ENCODE peak calls at places on chromosomes 7 and 10, in nine cellular contexts. One of them, this sample, is unnamed.

GRCh38 chr10:128540806-128541739 is 414.9 kb upstream of the MKI67 start:
- DNase-seq in GM19239: no peak
- DNase-seq in activated CD4-positive, CD25-positive, alpha-beta regulatory T cell: no peak
- DNase-seq in stimulated activated CD4-positive, alpha-beta T cell treated with anti-CD3 and anti-CD28 coated beads, Interleukin-4, amount 100 ng/mL, for 24 hours: no peak
- DNase-seq in amniotic epithelial cell: no peak
- DNase-seq in T1000: no peak
- DNase-seq in NCI-H2081: no peak
- DNase-seq in keratinocyte: no peak
- DNase-seq in astrocyte of the spinal cord: no peak
- DNase-seq in this sample: no peak

GRCh38 chr7:102146989-102147388 is 139.7 kb upstream of the SH2B2 start:
- DNase-seq in T1000: no peak
- DNase-seq in amniotic epithelial cell: peak; percentile 61
- DNase-seq in activated CD4-positive, CD25-positive, alpha-beta regulatory T cell: no peak
- DNase-seq in stimulated activated CD4-positive, alpha-beta T cell treated with anti-CD3 and anti-CD28 coated beads, Interleukin-4, amount 100 ng/mL, for 24 hours: no peak
- DNase-seq in NCI-H2081: no peak
- DNase-seq in GM19239: no peak
- DNase-seq in astrocyte of the spinal cord: no peak
- DNase-seq in keratinocyte: no peak
- DNase-seq in this sample: no peak

GRCh38 chr10:60962946-60963345 is 19.0 kb upstream of the RHOBTB1 start:
- DNase-seq in T1000: no peak
- DNase-seq in GM19239: no peak
- DNase-seq in amniotic epithelial cell: peak; percentile 77
- DNase-seq in activated CD4-positive, CD25-positive, alpha-beta regulatory T cell: no peak
- DNase-seq in keratinocyte: no peak
- DNase-seq in astrocyte of the spinal cord: peak; percentile 67
- DNase-seq in stimulated activated CD4-positive, alpha-beta T cell treated with anti-CD3 and anti-CD28 coated beads, Interleukin-4, amount 100 ng/mL, for 24 hours: no peak
- DNase-seq in NCI-H2081: no peak
- DNase-seq in this sample: no peak

GRCh38 chr7:73870041-73870492 is 9.1 kb downstream of the TMEM270 start:
- DNase-seq in NCI-H2081: no peak
- DNase-seq in astrocyte of the spinal cord: no peak
- DNase-seq in stimulated activated CD4-positive, alpha-beta T cell treated with anti-CD3 and anti-CD28 coated beads, Interleukin-4, amount 100 ng/mL, for 24 hours: no peak
- DNase-seq in keratinocyte: no peak
- DNase-seq in GM19239: no peak
- DNase-seq in T1000: no peak
- DNase-seq in amniotic epithelial cell: no peak
- DNase-seq in activated CD4-positive, CD25-positive, alpha-beta regulatory T cell: no peak
- DNase-seq in this sample: no peak

GRCh38 chr10:1464866-1465265 is 272.5 kb downstream of the ADARB2 start:
- DNase-seq in T1000: no peak
- DNase-seq in keratinocyte: no peak
- DNase-seq in amniotic epithelial cell: no peak
- DNase-seq in astrocyte of the spinal cord: no peak
- DNase-seq in stimulated activated CD4-positive, alpha-beta T cell treated with anti-CD3 and anti-CD28 coated beads, Interleukin-4, amount 100 ng/mL, for 24 hours: no peak
- DNase-seq in NCI-H2081: no peak
- DNase-seq in activated CD4-positive, CD25-positive, alpha-beta regulatory T cell: no peak
- DNase-seq in GM19239: no peak
- DNase-seq in this sample: no peak

GRCh38 chr10:1553951-1554350 is 183.4 kb downstream of the ADARB2 start:
- DNase-seq in GM19239: no peak
- DNase-seq in NCI-H2081: no peak
- DNase-seq in keratinocyte: no peak
- DNase-seq in astrocyte of the spinal cord: no peak
- DNase-seq in stimulated activated CD4-positive, alpha-beta T cell treated with anti-CD3 and anti-CD28 coated beads, Interleukin-4, amount 100 ng/mL, for 24 hours: no peak
- DNase-seq in activated CD4-positive, CD25-positive, alpha-beta regulatory T cell: no peak
- DNase-seq in T1000: no peak
- DNase-seq in amniotic epithelial cell: no peak
- DNase-seq in this sample: no peak

GRCh38 chr7:726854-727103 is 280 bp downstream of the DNAAF5 start:
- DNase-seq in astrocyte of the spinal cord: no peak
- DNase-seq in T1000: no peak
- DNase-seq in NCI-H2081: no peak
- DNase-seq in stimulated activated CD4-positive, alpha-beta T cell treated with anti-CD3 and anti-CD28 coated beads, Interleukin-4, amount 100 ng/mL, for 24 hours: no peak
- DNase-seq in activated CD4-positive, CD25-positive, alpha-beta regulatory T cell: no peak
- DNase-seq in amniotic epithelial cell: no peak
- DNase-seq in GM19239: no peak
- DNase-seq in keratinocyte: no peak
- DNase-seq in this sample: no peak

GRCh38 chr7:85341121-85341520 is 154.3 kb upstream of the SEMA3D start:
- DNase-seq in astrocyte of the spinal cord: no peak
- DNase-seq in NCI-H2081: no peak
- DNase-seq in keratinocyte: no peak
- DNase-seq in activated CD4-positive, CD25-positive, alpha-beta regulatory T cell: no peak
- DNase-seq in amniotic epithelial cell: no peak
- DNase-seq in stimulated activated CD4-positive, alpha-beta T cell treated with anti-CD3 and anti-CD28 coated beads, Interleukin-4, amount 100 ng/mL, for 24 hours: no peak
- DNase-seq in T1000: no peak
- DNase-seq in GM19239: no peak
- DNase-seq in this sample: no peak

GRCh38 chr7:18526368-18526878 is 30.9 kb downstream of the HDAC9 start:
- DNase-seq in NCI-H2081: no peak
- DNase-seq in amniotic epithelial cell: no peak
- DNase-seq in astrocyte of the spinal cord: no peak
- DNase-seq in activated CD4-positive, CD25-positive, alpha-beta regulatory T cell: no peak
- DNase-seq in GM19239: no peak
- DNase-seq in keratinocyte: no peak
- DNase-seq in T1000: no peak
- DNase-seq in stimulated activated CD4-positive, alpha-beta T cell treated with anti-CD3 and anti-CD28 coated beads, Interleukin-4, amount 100 ng/mL, for 24 hours: no peak
- DNase-seq in this sample: no peak

GRCh38 chr10:121860810-121861209 is 67.0 kb downstream of the ATE1 start:
- DNase-seq in NCI-H2081: no peak
- DNase-seq in stimulated activated CD4-positive, alpha-beta T cell treated with anti-CD3 and anti-CD28 coated beads, Interleukin-4, amount 100 ng/mL, for 24 hours: no peak
- DNase-seq in keratinocyte: no peak
- DNase-seq in activated CD4-positive, CD25-positive, alpha-beta regulatory T cell: no peak
- DNase-seq in T1000: no peak
- DNase-seq in amniotic epithelial cell: no peak
- DNase-seq in GM19239: no peak
- DNase-seq in astrocyte of the spinal cord: no peak
- DNase-seq in this sample: no peak

GRCh38 chr10:6382081-6382480 is 179.3 kb downstream of the PFKFB3 start:
- DNase-seq in astrocyte of the spinal cord: peak; percentile 68
- DNase-seq in keratinocyte: no peak
- DNase-seq in activated CD4-positive, CD25-positive, alpha-beta regulatory T cell: no peak
- DNase-seq in stimulated activated CD4-positive, alpha-beta T cell treated with anti-CD3 and anti-CD28 coated beads, Interleukin-4, amount 100 ng/mL, for 24 hours: peak; percentile 48
- DNase-seq in amniotic epithelial cell: no peak
- DNase-seq in NCI-H2081: no peak
- DNase-seq in GM19239: no peak
- DNase-seq in T1000: no peak
- DNase-seq in this sample: no peak

GRCh38 chr10:124336186-124336585 is 82.5 kb downstream of the OAT start:
- DNase-seq in T1000: no peak
- DNase-seq in activated CD4-positive, CD25-positive, alpha-beta regulatory T cell: no peak
- DNase-seq in astrocyte of the spinal cord: peak; percentile 22
- DNase-seq in keratinocyte: no peak
- DNase-seq in amniotic epithelial cell: no peak
- DNase-seq in stimulated activated CD4-positive, alpha-beta T cell treated with anti-CD3 and anti-CD28 coated beads, Interleukin-4, amount 100 ng/mL, for 24 hours: no peak
- DNase-seq in NCI-H2081: no peak
- DNase-seq in GM19239: no peak
- DNase-seq in this sample: no peak

GRCh38 chr7:22094413-22095304 is 149.0 kb upstream of the CDCA7L start:
- DNase-seq in amniotic epithelial cell: no peak
- DNase-seq in stimulated activated CD4-positive, alpha-beta T cell treated with anti-CD3 and anti-CD28 coated beads, Interleukin-4, amount 100 ng/mL, for 24 hours: no peak
- DNase-seq in NCI-H2081: no peak
- DNase-seq in T1000: no peak
- DNase-seq in keratinocyte: no peak
- DNase-seq in activated CD4-positive, CD25-positive, alpha-beta regulatory T cell: no peak
- DNase-seq in astrocyte of the spinal cord: no peak
- DNase-seq in GM19239: no peak
- DNase-seq in this sample: no peak

GRCh38 chr7:70837589-70837988 is 294.4 kb upstream of the GALNT17 start:
- DNase-seq in astrocyte of the spinal cord: no peak
- DNase-seq in keratinocyte: no peak
- DNase-seq in amniotic epithelial cell: no peak
- DNase-seq in NCI-H2081: no peak
- DNase-seq in T1000: no peak
- DNase-seq in stimulated activated CD4-positive, alpha-beta T cell treated with anti-CD3 and anti-CD28 coated beads, Interleukin-4, amount 100 ng/mL, for 24 hours: no peak
- DNase-seq in GM19239: no peak
- DNase-seq in activated CD4-positive, CD25-positive, alpha-beta regulatory T cell: no peak
- DNase-seq in this sample: no peak

GRCh38 chr10:84540022-84540616 is 211.7 kb downstream of the CCSER2 start:
- DNase-seq in activated CD4-positive, CD25-positive, alpha-beta regulatory T cell: no peak
- DNase-seq in stimulated activated CD4-positive, alpha-beta T cell treated with anti-CD3 and anti-CD28 coated beads, Interleukin-4, amount 100 ng/mL, for 24 hours: no peak
- DNase-seq in GM19239: no peak
- DNase-seq in amniotic epithelial cell: peak; percentile 61
- DNase-seq in T1000: peak; percentile 72
- DNase-seq in astrocyte of the spinal cord: peak; percentile 90
- DNase-seq in keratinocyte: peak; percentile 35
- DNase-seq in NCI-H2081: no peak
- DNase-seq in this sample: peak; percentile 14

GRCh38 chr10:3131098-3131497 is 41.5 kb downstream of the PITRM1 start:
- DNase-seq in amniotic epithelial cell: peak; percentile 89
- DNase-seq in stimulated activated CD4-positive, alpha-beta T cell treated with anti-CD3 and anti-CD28 coated beads, Interleukin-4, amount 100 ng/mL, for 24 hours: no peak
- DNase-seq in astrocyte of the spinal cord: no peak
- DNase-seq in T1000: no peak
- DNase-seq in activated CD4-positive, CD25-positive, alpha-beta regulatory T cell: no peak
- DNase-seq in keratinocyte: no peak
- DNase-seq in GM19239: no peak
- DNase-seq in NCI-H2081: no peak
- DNase-seq in this sample: peak; percentile 84

GRCh38 chr7:148204639-148205292 is 385.8 kb upstream of the C7orf33 start:
- DNase-seq in GM19239: no peak
- DNase-seq in T1000: no peak
- DNase-seq in keratinocyte: no peak
- DNase-seq in astrocyte of the spinal cord: no peak
- DNase-seq in activated CD4-positive, CD25-positive, alpha-beta regulatory T cell: no peak
- DNase-seq in NCI-H2081: peak; percentile 34
- DNase-seq in amniotic epithelial cell: no peak
- DNase-seq in stimulated activated CD4-positive, alpha-beta T cell treated with anti-CD3 and anti-CD28 coated beads, Interleukin-4, amount 100 ng/mL, for 24 hours: no peak
- DNase-seq in this sample: no peak

GRCh38 chr7:1851731-1852531 is 181.9 kb downstream of the ELFN1 start:
- DNase-seq in NCI-H2081: no peak
- DNase-seq in GM19239: no peak
- DNase-seq in keratinocyte: no peak
- DNase-seq in activated CD4-positive, CD25-positive, alpha-beta regulatory T cell: no peak
- DNase-seq in amniotic epithelial cell: no peak
- DNase-seq in stimulated activated CD4-positive, alpha-beta T cell treated with anti-CD3 and anti-CD28 coated beads, Interleukin-4, amount 100 ng/mL, for 24 hours: no peak
- DNase-seq in T1000: no peak
- DNase-seq in astrocyte of the spinal cord: no peak
- DNase-seq in this sample: no peak

GRCh38 chr10:59234814-59235429 is 58.5 kb downstream of the PHYHIPL start:
- DNase-seq in stimulated activated CD4-positive, alpha-beta T cell treated with anti-CD3 and anti-CD28 coated beads, Interleukin-4, amount 100 ng/mL, for 24 hours: no peak
- DNase-seq in keratinocyte: no peak
- DNase-seq in astrocyte of the spinal cord: peak; percentile 51
- DNase-seq in GM19239: no peak
- DNase-seq in T1000: peak; percentile 4
- DNase-seq in activated CD4-positive, CD25-positive, alpha-beta regulatory T cell: no peak
- DNase-seq in amniotic epithelial cell: peak; percentile 41
- DNase-seq in NCI-H2081: peak; percentile 3
- DNase-seq in this sample: no peak

GRCh38 chr7:50341709-50342108 is 37.2 kb downstream of the IKZF1 start:
- DNase-seq in astrocyte of the spinal cord: no peak
- DNase-seq in GM19239: no peak
- DNase-seq in amniotic epithelial cell: no peak
- DNase-seq in T1000: no peak
- DNase-seq in NCI-H2081: no peak
- DNase-seq in keratinocyte: no peak
- DNase-seq in stimulated activated CD4-positive, alpha-beta T cell treated with anti-CD3 and anti-CD28 coated beads, Interleukin-4, amount 100 ng/mL, for 24 hours: peak; percentile 42
- DNase-seq in activated CD4-positive, CD25-positive, alpha-beta regulatory T cell: no peak
- DNase-seq in this sample: no peak

GRCh38 chr10:74748632-74749031 is 77.8 kb upstream of the KAT6B start:
- DNase-seq in activated CD4-positive, CD25-positive, alpha-beta regulatory T cell: no peak
- DNase-seq in amniotic epithelial cell: no peak
- DNase-seq in stimulated activated CD4-positive, alpha-beta T cell treated with anti-CD3 and anti-CD28 coated beads, Interleukin-4, amount 100 ng/mL, for 24 hours: no peak
- DNase-seq in astrocyte of the spinal cord: no peak
- DNase-seq in keratinocyte: no peak
- DNase-seq in GM19239: no peak
- DNase-seq in NCI-H2081: no peak
- DNase-seq in T1000: no peak
- DNase-seq in this sample: no peak

GRCh38 chr7:81887691-81888090 is 117.8 kb upstream of the HGF start:
- DNase-seq in stimulated activated CD4-positive, alpha-beta T cell treated with anti-CD3 and anti-CD28 coated beads, Interleukin-4, amount 100 ng/mL, for 24 hours: no peak
- DNase-seq in activated CD4-positive, CD25-positive, alpha-beta regulatory T cell: no peak
- DNase-seq in GM19239: no peak
- DNase-seq in amniotic epithelial cell: no peak
- DNase-seq in keratinocyte: no peak
- DNase-seq in T1000: no peak
- DNase-seq in NCI-H2081: no peak
- DNase-seq in astrocyte of the spinal cord: no peak
- DNase-seq in this sample: no peak

GRCh38 chr10:113303747-113304146 is 249.1 kb upstream of the HABP2 start:
- DNase-seq in GM19239: no peak
- DNase-seq in astrocyte of the spinal cord: no peak
- DNase-seq in T1000: no peak
- DNase-seq in keratinocyte: no peak
- DNase-seq in activated CD4-positive, CD25-positive, alpha-beta regulatory T cell: no peak
- DNase-seq in amniotic epithelial cell: peak; percentile 32
- DNase-seq in NCI-H2081: no peak
- DNase-seq in stimulated activated CD4-positive, alpha-beta T cell treated with anti-CD3 and anti-CD28 coated beads, Interleukin-4, amount 100 ng/mL, for 24 hours: no peak
- DNase-seq in this sample: no peak

GRCh38 chr7:127391591-127392181 is 822 bp downstream of the ZNF800 start:
- DNase-seq in stimulated activated CD4-positive, alpha-beta T cell treated with anti-CD3 and anti-CD28 coated beads, Interleukin-4, amount 100 ng/mL, for 24 hours: peak; percentile 55
- DNase-seq in amniotic epithelial cell: peak; percentile 27
- DNase-seq in NCI-H2081: peak; percentile 5
- DNase-seq in astrocyte of the spinal cord: peak; percentile 34
- DNase-seq in GM19239: peak; percentile 10
- DNase-seq in activated CD4-positive, CD25-positive, alpha-beta regulatory T cell: peak; percentile 36
- DNase-seq in T1000: no peak
- DNase-seq in keratinocyte: no peak
- DNase-seq in this sample: no peak

GRCh38 chr7:128356546-128357365 is 4.7 kb downstream of the PRRT4 start:
- DNase-seq in stimulated activated CD4-positive, alpha-beta T cell treated with anti-CD3 and anti-CD28 coated beads, Interleukin-4, amount 100 ng/mL, for 24 hours: no peak
- DNase-seq in T1000: no peak
- DNase-seq in activated CD4-positive, CD25-positive, alpha-beta regulatory T cell: no peak
- DNase-seq in GM19239: no peak
- DNase-seq in astrocyte of the spinal cord: no peak
- DNase-seq in keratinocyte: no peak
- DNase-seq in amniotic epithelial cell: peak; percentile 46
- DNase-seq in NCI-H2081: no peak
- DNase-seq in this sample: no peak

GRCh38 chr7:17186745-17187144 is 111.7 kb upstream of the AHR start:
- DNase-seq in stimulated activated CD4-positive, alpha-beta T cell treated with anti-CD3 and anti-CD28 coated beads, Interleukin-4, amount 100 ng/mL, for 24 hours: no peak
- DNase-seq in astrocyte of the spinal cord: no peak
- DNase-seq in activated CD4-positive, CD25-positive, alpha-beta regulatory T cell: no peak
- DNase-seq in keratinocyte: no peak
- DNase-seq in NCI-H2081: no peak
- DNase-seq in T1000: no peak
- DNase-seq in amniotic epithelial cell: no peak
- DNase-seq in GM19239: no peak
- DNase-seq in this sample: no peak

GRCh38 chr10:32932330-32932729 is 25.7 kb downstream of the ITGB1 start:
- DNase-seq in NCI-H2081: no peak
- DNase-seq in GM19239: no peak
- DNase-seq in astrocyte of the spinal cord: no peak
- DNase-seq in activated CD4-positive, CD25-positive, alpha-beta regulatory T cell: no peak
- DNase-seq in amniotic epithelial cell: no peak
- DNase-seq in T1000: no peak
- DNase-seq in stimulated activated CD4-positive, alpha-beta T cell treated with anti-CD3 and anti-CD28 coated beads, Interleukin-4, amount 100 ng/mL, for 24 hours: no peak
- DNase-seq in keratinocyte: no peak
- DNase-seq in this sample: no peak